ENCODE peak calls at places on chromosomes 4 and X, in four cellular contexts. One of them, this sample, is unnamed.

GRCh38 chr4:82785248-82786003 is 13.2 kb downstream of the SCD5 start:
- DNase-seq in AG09309: peak; percentile 78
- DNase-seq in pancreas: no peak
- DNase-seq in putamen: no peak
- DNase-seq in this sample: peak; percentile 85

GRCh38 chr4:76562161-76562560 is 127.1 kb downstream of the SHROOM3 start:
- DNase-seq in AG09309: no peak
- DNase-seq in pancreas: no peak
- DNase-seq in putamen: no peak
- DNase-seq in this sample: peak; percentile 60

GRCh38 chr4:31682796-31683195 is 962.6 kb downstream of the PCDH7 start:
- DNase-seq in AG09309: no peak
- DNase-seq in pancreas: no peak
- DNase-seq in putamen: no peak
- DNase-seq in this sample: no peak

GRCh38 chr4:87219648-87220093 is 747 bp downstream of the KLHL8 start:
- DNase-seq in AG09309: no peak
- DNase-seq in pancreas: peak; percentile 85
- DNase-seq in putamen: peak; percentile 38
- DNase-seq in this sample: no peak

GRCh38 chrX:113001836-113002235 is 161.2 kb upstream of the AMOT start:
- DNase-seq in AG09309: no peak
- DNase-seq in pancreas: no peak
- DNase-seq in putamen: no peak
- DNase-seq in this sample: no peak

GRCh38 chrX:153634236-153634635 is 12.8 kb upstream of the DUSP9 start:
- DNase-seq in AG09309: no peak
- DNase-seq in pancreas: peak; percentile 37
- DNase-seq in putamen: no peak
- DNase-seq in this sample: no peak

GRCh38 chrX:15744181-15744867 is 6.3 kb downstream of the CA5B start:
- DNase-seq in AG09309: no peak
- DNase-seq in pancreas: peak; percentile 82
- DNase-seq in putamen: no peak
- DNase-seq in this sample: no peak

GRCh38 chr4:168511780-168512467 is 15.1 kb downstream of the PALLD start:
- DNase-seq in AG09309: no peak
- DNase-seq in pancreas: no peak
- DNase-seq in putamen: no peak
- DNase-seq in this sample: no peak

GRCh38 chr4:151048913-151049312 is 33.8 kb upstream of the LRBA start:
- DNase-seq in AG09309: no peak
- DNase-seq in pancreas: no peak
- DNase-seq in putamen: no peak
- DNase-seq in this sample: no peak

GRCh38 chrX:30957753-30958152 is 68.7 kb upstream of the TAB3 start:
- DNase-seq in AG09309: no peak
- DNase-seq in pancreas: no peak
- DNase-seq in putamen: no peak
- DNase-seq in this sample: peak; percentile 0

GRCh38 chr4:98930311-98930865 is 1.5 kb upstream of the EIF4E start:
- DNase-seq in AG09309: no peak
- DNase-seq in pancreas: no peak
- DNase-seq in putamen: no peak
- DNase-seq in this sample: no peak

GRCh38 chr4:184647391-184648101 is 1.7 kb downstream of the CASP3 start:
- DNase-seq in AG09309: no peak
- DNase-seq in pancreas: no peak
- DNase-seq in putamen: no peak
- DNase-seq in this sample: no peak

GRCh38 chr4:152536545-152537182 is 772 bp upstream of the FBXW7 start:
- DNase-seq in AG09309: peak; percentile 4
- DNase-seq in pancreas: no peak
- DNase-seq in putamen: peak; percentile 36
- DNase-seq in this sample: no peak

GRCh38 chrX:112051546-112051945 is 31.0 kb downstream of the TRPC5 start:
- DNase-seq in AG09309: no peak
- DNase-seq in pancreas: no peak
- DNase-seq in putamen: no peak
- DNase-seq in this sample: no peak

GRCh38 chr4:121936101-121936500 is 15.8 kb downstream of the TRPC3 start:
- DNase-seq in AG09309: no peak
- DNase-seq in pancreas: no peak
- DNase-seq in putamen: no peak
- DNase-seq in this sample: no peak

GRCh38 chr4:142473960-142474338 is 372.2 kb downstream of the INPP4B start:
- DNase-seq in AG09309: no peak
- DNase-seq in pancreas: no peak
- DNase-seq in putamen: no peak
- DNase-seq in this sample: no peak

GRCh38 chrX:2967584-2967983 is 38.4 kb upstream of the ARSD start:
- DNase-seq in AG09309: no peak
- DNase-seq in pancreas: no peak
- DNase-seq in putamen: no peak
- DNase-seq in this sample: no peak

GRCh38 chr4:1345905-1346780 is 865 bp upstream of the UVSSA start:
- DNase-seq in AG09309: no peak
- DNase-seq in pancreas: peak; percentile 87
- DNase-seq in putamen: no peak
- DNase-seq in this sample: no peak

GRCh38 chrX:47815901-47816845 is 20.5 kb upstream of the ZNF81 start:
- DNase-seq in AG09309: no peak
- DNase-seq in pancreas: no peak
- DNase-seq in putamen: no peak
- DNase-seq in this sample: no peak

GRCh38 chrX:78527263-78527662 is 131.9 kb downstream of the RTL3 start:
- DNase-seq in AG09309: no peak
- DNase-seq in pancreas: no peak
- DNase-seq in putamen: no peak
- DNase-seq in this sample: no peak

GRCh38 chrX:18464500-18464899 is 39.1 kb downstream of the CDKL5 start:
- DNase-seq in AG09309: no peak
- DNase-seq in pancreas: no peak
- DNase-seq in putamen: no peak
- DNase-seq in this sample: no peak

GRCh38 chr4:64940698-64941097 is 531.4 kb upstream of the TECRL start:
- DNase-seq in AG09309: no peak
- DNase-seq in pancreas: no peak
- DNase-seq in putamen: no peak
- DNase-seq in this sample: peak; percentile 69

GRCh38 chrX:123736333-123736921 is 3.6 kb upstream of the THOC2 start:
- DNase-seq in AG09309: peak; percentile 23
- DNase-seq in pancreas: no peak
- DNase-seq in putamen: no peak
- DNase-seq in this sample: peak; percentile 77

GRCh38 chr4:181661090-181661489 is 582.1 kb upstream of the TENM3 start:
- DNase-seq in AG09309: peak; percentile 56
- DNase-seq in pancreas: no peak
- DNase-seq in putamen: no peak
- DNase-seq in this sample: peak; percentile 80

GRCh38 chrX:153374426-153374825 is 26.7 kb downstream of the PNMA6E start:
- DNase-seq in AG09309: no peak
- DNase-seq in pancreas: no peak
- DNase-seq in putamen: no peak
- DNase-seq in this sample: no peak

GRCh38 chr4:78121338-78121904 is 64.3 kb downstream of the FRAS1 start:
- DNase-seq in AG09309: no peak
- DNase-seq in pancreas: no peak
- DNase-seq in putamen: no peak
- DNase-seq in this sample: no peak

GRCh38 chrX:50204364-50204899 is at the start of gene CCNB3:
- DNase-seq in AG09309: peak; percentile 24
- DNase-seq in pancreas: peak; percentile 83
- DNase-seq in putamen: peak; percentile 52
- DNase-seq in this sample: peak; percentile 23

GRCh38 chr4:116082808-116083366 is 969.5 kb upstream of the NDST4 start:
- DNase-seq in AG09309: no peak
- DNase-seq in pancreas: no peak
- DNase-seq in putamen: no peak
- DNase-seq in this sample: no peak

GRCh38 chr4:54155936-54156335 is 56.0 kb downstream of the GSX2 start:
- DNase-seq in AG09309: no peak
- DNase-seq in pancreas: no peak
- DNase-seq in putamen: no peak
- DNase-seq in this sample: no peak

GRCh38 chr4:78100060-78100459 is 42.9 kb downstream of the FRAS1 start:
- DNase-seq in AG09309: no peak
- DNase-seq in pancreas: no peak
- DNase-seq in putamen: no peak
- DNase-seq in this sample: no peak

GRCh38 chr4:79042079-79042674 is 102.9 kb upstream of the PAQR3 start:
- DNase-seq in AG09309: no peak
- DNase-seq in pancreas: no peak
- DNase-seq in putamen: no peak
- DNase-seq in this sample: peak; percentile 3

GRCh38 chr4:125283702-125284279 is 31.0 kb upstream of the FAT4 start:
- DNase-seq in AG09309: peak; percentile 13
- DNase-seq in pancreas: no peak
- DNase-seq in putamen: peak; percentile 17
- DNase-seq in this sample: no peak

GRCh38 chr4:144399927-144400326 is 246.0 kb upstream of the HHIP start:
- DNase-seq in AG09309: peak; percentile 57
- DNase-seq in pancreas: no peak
- DNase-seq in putamen: no peak
- DNase-seq in this sample: peak; percentile 68

GRCh38 chr4:112038861-112039260 is 106.4 kb upstream of the FAM241A start:
- DNase-seq in AG09309: no peak
- DNase-seq in pancreas: no peak
- DNase-seq in putamen: no peak
- DNase-seq in this sample: peak; percentile 49

GRCh38 chrX:130631011-130631410 is 229.2 kb downstream of the RBMX2 start:
- DNase-seq in AG09309: no peak
- DNase-seq in pancreas: no peak
- DNase-seq in putamen: no peak
- DNase-seq in this sample: no peak

GRCh38 chrX:100417671-100418070 is 7.6 kb upstream of the PCDH19 start:
- DNase-seq in AG09309: no peak
- DNase-seq in pancreas: no peak
- DNase-seq in putamen: no peak
- DNase-seq in this sample: no peak

GRCh38 chr4:101597204-101597603 is 193.3 kb upstream of the BANK1 start:
- DNase-seq in AG09309: no peak
- DNase-seq in pancreas: no peak
- DNase-seq in putamen: no peak
- DNase-seq in this sample: no peak

GRCh38 chr4:92172203-92172602 is 131.6 kb upstream of the GRID2 start:
- DNase-seq in AG09309: no peak
- DNase-seq in pancreas: no peak
- DNase-seq in putamen: no peak
- DNase-seq in this sample: no peak

This sample was measured in HS-5.